ENCODE peak calls at places on chromosomes 4 and X, in seven cellular contexts. One of them, this sample, is unnamed.

GRCh38 chr4:72312032-72312650 is 256.9 kb downstream of the ADAMTS3 start:
- DNase-seq in effector memory CD4-positive, alpha-beta T cell: no peak
- DNase-seq in tibial artery: peak
- DNase-seq in Right ventricle myocardium inferior: peak
- DNase-seq in Caki2: no peak
- DNase-seq in stimulated activated CD8-positive, alpha-beta memory T cell treated with anti-CD3 and anti-CD28 coated beads, Interleukin-7, amount 100 ng/mL, for 4 hours: no peak
- DNase-seq in tibial nerve: peak
- DNase-seq in this sample: peak

GRCh38 chrX:2627272-2627867 is 63.7 kb upstream of the CD99 start:
- DNase-seq in effector memory CD4-positive, alpha-beta T cell: no peak
- DNase-seq in tibial artery: peak
- DNase-seq in Right ventricle myocardium inferior: no peak
- DNase-seq in Caki2: peak
- DNase-seq in stimulated activated CD8-positive, alpha-beta memory T cell treated with anti-CD3 and anti-CD28 coated beads, Interleukin-7, amount 100 ng/mL, for 4 hours: no peak
- DNase-seq in tibial nerve: peak
- DNase-seq in this sample: peak

GRCh38 chr4:127843704-127844604 is 36.7 kb upstream of the PLK4 start:
- DNase-seq in effector memory CD4-positive, alpha-beta T cell: no peak
- DNase-seq in tibial artery: no peak
- DNase-seq in Right ventricle myocardium inferior: no peak
- DNase-seq in Caki2: no peak
- DNase-seq in stimulated activated CD8-positive, alpha-beta memory T cell treated with anti-CD3 and anti-CD28 coated beads, Interleukin-7, amount 100 ng/mL, for 4 hours: no peak
- DNase-seq in tibial nerve: no peak
- DNase-seq in this sample: no peak

GRCh38 chr4:31657859-31658258 is 937.7 kb downstream of the PCDH7 start:
- DNase-seq in effector memory CD4-positive, alpha-beta T cell: no peak
- DNase-seq in tibial artery: no peak
- DNase-seq in Right ventricle myocardium inferior: no peak
- DNase-seq in Caki2: no peak
- DNase-seq in stimulated activated CD8-positive, alpha-beta memory T cell treated with anti-CD3 and anti-CD28 coated beads, Interleukin-7, amount 100 ng/mL, for 4 hours: no peak
- DNase-seq in tibial nerve: no peak
- DNase-seq in this sample: peak

GRCh38 chrX:31139966-31140365 is 68.1 kb upstream of the FTHL17 start:
- DNase-seq in effector memory CD4-positive, alpha-beta T cell: no peak
- DNase-seq in tibial artery: no peak
- DNase-seq in Right ventricle myocardium inferior: no peak
- DNase-seq in Caki2: no peak
- DNase-seq in stimulated activated CD8-positive, alpha-beta memory T cell treated with anti-CD3 and anti-CD28 coated beads, Interleukin-7, amount 100 ng/mL, for 4 hours: no peak
- DNase-seq in tibial nerve: no peak
- DNase-seq in this sample: no peak

GRCh38 chr4:65383589-65384305 is 286.5 kb downstream of the EPHA5 start:
- DNase-seq in effector memory CD4-positive, alpha-beta T cell: no peak
- DNase-seq in tibial artery: no peak
- DNase-seq in Right ventricle myocardium inferior: no peak
- DNase-seq in Caki2: no peak
- DNase-seq in stimulated activated CD8-positive, alpha-beta memory T cell treated with anti-CD3 and anti-CD28 coated beads, Interleukin-7, amount 100 ng/mL, for 4 hours: no peak
- DNase-seq in tibial nerve: no peak
- DNase-seq in this sample: peak

GRCh38 chr4:16122225-16122624 is 38.4 kb upstream of the PROM1 start:
- DNase-seq in effector memory CD4-positive, alpha-beta T cell: no peak
- DNase-seq in tibial artery: no peak
- DNase-seq in Right ventricle myocardium inferior: no peak
- DNase-seq in Caki2: no peak
- DNase-seq in stimulated activated CD8-positive, alpha-beta memory T cell treated with anti-CD3 and anti-CD28 coated beads, Interleukin-7, amount 100 ng/mL, for 4 hours: no peak
- DNase-seq in tibial nerve: no peak
- DNase-seq in this sample: no peak

GRCh38 chr4:142091085-142091513 is 454.7 kb downstream of the IL15 start:
- DNase-seq in effector memory CD4-positive, alpha-beta T cell: no peak
- DNase-seq in tibial artery: peak
- DNase-seq in Right ventricle myocardium inferior: no peak
- DNase-seq in Caki2: peak
- DNase-seq in stimulated activated CD8-positive, alpha-beta memory T cell treated with anti-CD3 and anti-CD28 coated beads, Interleukin-7, amount 100 ng/mL, for 4 hours: no peak
- DNase-seq in tibial nerve: peak
- DNase-seq in this sample: peak

GRCh38 chr4:173370130-173370476 is 651 bp upstream of the SAP30 start:
- DNase-seq in effector memory CD4-positive, alpha-beta T cell: peak
- DNase-seq in tibial artery: peak
- DNase-seq in Right ventricle myocardium inferior: peak
- DNase-seq in Caki2: no peak
- DNase-seq in stimulated activated CD8-positive, alpha-beta memory T cell treated with anti-CD3 and anti-CD28 coated beads, Interleukin-7, amount 100 ng/mL, for 4 hours: peak
- DNase-seq in tibial nerve: peak
- DNase-seq in this sample: no peak

GRCh38 chr4:41538887-41539498 is 1.0 kb downstream of the LIMCH1 start:
- DNase-seq in effector memory CD4-positive, alpha-beta T cell: no peak
- DNase-seq in tibial artery: no peak
- DNase-seq in Right ventricle myocardium inferior: no peak
- DNase-seq in Caki2: peak
- DNase-seq in stimulated activated CD8-positive, alpha-beta memory T cell treated with anti-CD3 and anti-CD28 coated beads, Interleukin-7, amount 100 ng/mL, for 4 hours: no peak
- DNase-seq in tibial nerve: no peak
- DNase-seq in this sample: peak

GRCh38 chrX:129634541-129634940 is 20.2 kb downstream of the APLN start:
- DNase-seq in effector memory CD4-positive, alpha-beta T cell: no peak
- DNase-seq in tibial artery: no peak
- DNase-seq in Right ventricle myocardium inferior: no peak
- DNase-seq in Caki2: no peak
- DNase-seq in stimulated activated CD8-positive, alpha-beta memory T cell treated with anti-CD3 and anti-CD28 coated beads, Interleukin-7, amount 100 ng/mL, for 4 hours: no peak
- DNase-seq in tibial nerve: no peak
- DNase-seq in this sample: no peak

GRCh38 chr4:125317526-125317880 is 2.7 kb downstream of the FAT4 start:
- DNase-seq in effector memory CD4-positive, alpha-beta T cell: no peak
- DNase-seq in tibial artery: peak
- DNase-seq in Right ventricle myocardium inferior: peak
- DNase-seq in Caki2: peak
- DNase-seq in stimulated activated CD8-positive, alpha-beta memory T cell treated with anti-CD3 and anti-CD28 coated beads, Interleukin-7, amount 100 ng/mL, for 4 hours: no peak
- DNase-seq in tibial nerve: peak
- DNase-seq in this sample: peak

GRCh38 chr4:60655356-60655755 is 544.8 kb upstream of the ADGRL3 start:
- DNase-seq in effector memory CD4-positive, alpha-beta T cell: no peak
- DNase-seq in tibial artery: no peak
- DNase-seq in Right ventricle myocardium inferior: no peak
- DNase-seq in Caki2: no peak
- DNase-seq in stimulated activated CD8-positive, alpha-beta memory T cell treated with anti-CD3 and anti-CD28 coated beads, Interleukin-7, amount 100 ng/mL, for 4 hours: no peak
- DNase-seq in tibial nerve: no peak
- DNase-seq in this sample: peak

GRCh38 chrX:72100824-72101351 is 30.8 kb downstream of the RTL5 start:
- DNase-seq in effector memory CD4-positive, alpha-beta T cell: peak
- DNase-seq in tibial artery: no peak
- DNase-seq in Right ventricle myocardium inferior: no peak
- DNase-seq in Caki2: no peak
- DNase-seq in stimulated activated CD8-positive, alpha-beta memory T cell treated with anti-CD3 and anti-CD28 coated beads, Interleukin-7, amount 100 ng/mL, for 4 hours: peak
- DNase-seq in tibial nerve: no peak
- DNase-seq in this sample: no peak

GRCh38 chr4:144710526-144710912 is 64.6 kb downstream of the HHIP start:
- DNase-seq in effector memory CD4-positive, alpha-beta T cell: no peak
- DNase-seq in tibial artery: no peak
- DNase-seq in Right ventricle myocardium inferior: no peak
- DNase-seq in Caki2: no peak
- DNase-seq in stimulated activated CD8-positive, alpha-beta memory T cell treated with anti-CD3 and anti-CD28 coated beads, Interleukin-7, amount 100 ng/mL, for 4 hours: no peak
- DNase-seq in tibial nerve: no peak
- DNase-seq in this sample: no peak

GRCh38 chr4:19214591-19214990 is 1037.1 kb upstream of the SLIT2 start:
- DNase-seq in effector memory CD4-positive, alpha-beta T cell: no peak
- DNase-seq in tibial artery: no peak
- DNase-seq in Right ventricle myocardium inferior: no peak
- DNase-seq in Caki2: no peak
- DNase-seq in stimulated activated CD8-positive, alpha-beta memory T cell treated with anti-CD3 and anti-CD28 coated beads, Interleukin-7, amount 100 ng/mL, for 4 hours: no peak
- DNase-seq in tibial nerve: no peak
- DNase-seq in this sample: peak

GRCh38 chrX:20506739-20507138 is 240.0 kb upstream of the RPS6KA3 start:
- DNase-seq in effector memory CD4-positive, alpha-beta T cell: no peak
- DNase-seq in tibial artery: no peak
- DNase-seq in Right ventricle myocardium inferior: no peak
- DNase-seq in Caki2: no peak
- DNase-seq in stimulated activated CD8-positive, alpha-beta memory T cell treated with anti-CD3 and anti-CD28 coated beads, Interleukin-7, amount 100 ng/mL, for 4 hours: no peak
- DNase-seq in tibial nerve: no peak
- DNase-seq in this sample: peak

GRCh38 chr4:21202959-21203358 is 502.7 kb downstream of the PACRGL start:
- DNase-seq in effector memory CD4-positive, alpha-beta T cell: no peak
- DNase-seq in tibial artery: no peak
- DNase-seq in Right ventricle myocardium inferior: no peak
- DNase-seq in Caki2: no peak
- DNase-seq in stimulated activated CD8-positive, alpha-beta memory T cell treated with anti-CD3 and anti-CD28 coated beads, Interleukin-7, amount 100 ng/mL, for 4 hours: no peak
- DNase-seq in tibial nerve: no peak
- DNase-seq in this sample: peak

GRCh38 chr4:54439831-54440243 is 210.7 kb downstream of the PDGFRA start:
- DNase-seq in effector memory CD4-positive, alpha-beta T cell: no peak
- DNase-seq in tibial artery: peak
- DNase-seq in Right ventricle myocardium inferior: no peak
- DNase-seq in Caki2: peak
- DNase-seq in stimulated activated CD8-positive, alpha-beta memory T cell treated with anti-CD3 and anti-CD28 coated beads, Interleukin-7, amount 100 ng/mL, for 4 hours: no peak
- DNase-seq in tibial nerve: peak
- DNase-seq in this sample: peak

GRCh38 chrX:123338240-123338639 is 154.2 kb downstream of the GRIA3 start:
- DNase-seq in effector memory CD4-positive, alpha-beta T cell: no peak
- DNase-seq in tibial artery: no peak
- DNase-seq in Right ventricle myocardium inferior: no peak
- DNase-seq in Caki2: no peak
- DNase-seq in stimulated activated CD8-positive, alpha-beta memory T cell treated with anti-CD3 and anti-CD28 coated beads, Interleukin-7, amount 100 ng/mL, for 4 hours: no peak
- DNase-seq in tibial nerve: no peak
- DNase-seq in this sample: peak

GRCh38 chr4:7652451-7652871 is 217.7 kb upstream of the PSAPL1 start:
- DNase-seq in effector memory CD4-positive, alpha-beta T cell: no peak
- DNase-seq in tibial artery: no peak
- DNase-seq in Right ventricle myocardium inferior: no peak
- DNase-seq in Caki2: no peak
- DNase-seq in stimulated activated CD8-positive, alpha-beta memory T cell treated with anti-CD3 and anti-CD28 coated beads, Interleukin-7, amount 100 ng/mL, for 4 hours: no peak
- DNase-seq in tibial nerve: no peak
- DNase-seq in this sample: no peak

GRCh38 chr4:144627663-144628076 is 18.3 kb upstream of the HHIP start:
- DNase-seq in effector memory CD4-positive, alpha-beta T cell: no peak
- DNase-seq in tibial artery: no peak
- DNase-seq in Right ventricle myocardium inferior: no peak
- DNase-seq in Caki2: peak
- DNase-seq in stimulated activated CD8-positive, alpha-beta memory T cell treated with anti-CD3 and anti-CD28 coated beads, Interleukin-7, amount 100 ng/mL, for 4 hours: no peak
- DNase-seq in tibial nerve: no peak
- DNase-seq in this sample: peak

GRCh38 chr4:147578057-147578476 is 39.1 kb upstream of the TMEM184C start:
- DNase-seq in effector memory CD4-positive, alpha-beta T cell: no peak
- DNase-seq in tibial artery: no peak
- DNase-seq in Right ventricle myocardium inferior: no peak
- DNase-seq in Caki2: peak
- DNase-seq in stimulated activated CD8-positive, alpha-beta memory T cell treated with anti-CD3 and anti-CD28 coated beads, Interleukin-7, amount 100 ng/mL, for 4 hours: no peak
- DNase-seq in tibial nerve: no peak
- DNase-seq in this sample: peak